ENCODE peak calls at places on chromosomes 7 and 10, in five cellular contexts. V is fibroblast of the aortic adventitia; R is neural crest cell; Z is CD4-positive, alpha-beta T cell; K is AG09309. C is an unnamed sample.

GRCh38 chr10:50990568-50991495 is 83.5 kb upstream of the PRKG1 start:
- DNase-seq in Z (no peak), K (peak), V (peak), R (no peak), C (peak)

GRCh38 chr10:43234471-43235041 is 32.3 kb downstream of the RASGEF1A start:
- DNase-seq in R (no peak), V (no peak), Z (no peak), K (no peak), C (no peak)

GRCh38 chr10:13328588-13328987 is 19.5 kb downstream of the SEPHS1 start:
- DNase-seq in K (no peak), R (no peak), V (no peak), Z (no peak), C (no peak)

GRCh38 chr10:101291254-101292193 is 62.3 kb upstream of the LBX1 start:
- DNase-seq in Z (peak), K (no peak), R (peak), V (no peak), C (peak)

GRCh38 chr10:122530177-122530576 is 30.4 kb upstream of the DMBT1 start:
- DNase-seq in K (no peak), V (no peak), R (no peak), Z (no peak), C (peak)

GRCh38 chr10:115572740-115573455 is 479.7 kb downstream of the ATRNL1 start:
- DNase-seq in V (no peak), Z (no peak), R (no peak), K (no peak), C (no peak)

GRCh38 chr7:24401628-24402593 is 117.9 kb downstream of the NPY start:
- DNase-seq in V (peak), Z (no peak), K (no peak), R (no peak), C (peak)

GRCh38 chr7:1242601-1243289 is 10.1 kb downstream of the UNCX start:
- DNase-seq in Z (no peak), V (no peak), R (no peak), K (no peak), C (no peak)

GRCh38 chr7:41130596-41131236 is 572.2 kb downstream of the INHBA start:
- DNase-seq in R (no peak), V (no peak), Z (no peak), K (no peak), C (no peak)

GRCh38 chr7:131625817-131626372 is 69.5 kb upstream of the PODXL start:
- DNase-seq in R (peak), Z (no peak), K (peak), V (peak), C (peak)

GRCh38 chr10:132280646-132281074 is 27.1 kb downstream of the STK32C start:
- DNase-seq in Z (no peak), V (no peak), K (no peak), R (no peak), C (no peak)

GRCh38 chr7:115707236-115707635 is 323.3 kb downstream of the TFEC start:
- DNase-seq in V (peak), Z (no peak), R (no peak), K (no peak), C (peak)

GRCh38 chr10:129613377-129613980 is 146.4 kb downstream of the MGMT start:
- DNase-seq in K (no peak), R (no peak), Z (no peak), V (no peak), C (no peak)

GRCh38 chr7:108805808-108806397 is 236.2 kb downstream of the DNAJB9 start:
- DNase-seq in K (peak), V (peak), Z (no peak), R (no peak), C (peak)

GRCh38 chr7:155950898-155951553 is 138.8 kb upstream of the SHH start:
- DNase-seq in Z (no peak), V (no peak), K (no peak), R (no peak), C (no peak)

GRCh38 chr7:44196450-44196872 is 4.3 kb upstream of the YKT6 start:
- DNase-seq in Z (no peak), V (peak), K (peak), R (peak), C (peak)

GRCh38 chr10:51214897-51215227 is 140.6 kb downstream of the PRKG1 start:
- DNase-seq in R (no peak), K (no peak), V (no peak), Z (no peak), C (no peak)

GRCh38 chr7:23062452-23062851 is 43.1 kb upstream of the KLHL7 start:
- DNase-seq in R (no peak), K (no peak), Z (no peak), V (peak), C (peak)

GRCh38 chr10:43843331-43844101 is 194.8 kb upstream of the ZNF32 start:
- DNase-seq in V (peak), R (no peak), K (no peak), Z (no peak), C (peak)

GRCh38 chr10:66931340-66931948 is 5.6 kb downstream of the LRRTM3 start:
- DNase-seq in R (peak), K (peak), V (peak), Z (no peak), C (peak)

GRCh38 chr7:79877874-79878465 is 256.7 kb upstream of the GNAI1 start:
- DNase-seq in K (no peak), R (no peak), Z (no peak), V (no peak), C (no peak)

GRCh38 chr7:30164567-30164966 is 29.8 kb downstream of the MTURN start:
- DNase-seq in R (no peak), V (peak), Z (no peak), K (no peak), C (peak)

GRCh38 chr10:7488418-7488829 is 77.6 kb upstream of the SFMBT2 start:
- DNase-seq in Z (no peak), V (no peak), R (no peak), K (no peak), C (peak)

GRCh38 chr7:30900053-30900452 is 11.6 kb upstream of the AQP1 start:
- DNase-seq in Z (no peak), K (no peak), R (no peak), V (no peak), C (no peak)

GRCh38 chr7:46600340-46600739 is 679.3 kb upstream of the IGFBP3 start:
- DNase-seq in Z (no peak), K (peak), V (peak), R (no peak), C (peak)

GRCh38 chr10:76285012-76285411 is 853.6 kb downstream of the LRMDA start:
- DNase-seq in K (peak), R (no peak), Z (no peak), V (peak), C (peak)

GRCh38 chr7:8638076-8638475 is 204.7 kb downstream of the NXPH1 start:
- DNase-seq in K (no peak), V (no peak), Z (no peak), R (no peak), C (no peak)

GRCh38 chr7:96800824-96801223 is 91.2 kb upstream of the SEM1 start:
- DNase-seq in Z (no peak), V (no peak), R (no peak), K (no peak), C (no peak)

GRCh38 chr10:95873139-95873538 is 34.6 kb upstream of the CC2D2B start:
- DNase-seq in Z (no peak), K (no peak), R (no peak), V (no peak), C (no peak)

GRCh38 chr10:3763035-3763456 is 22.0 kb downstream of the KLF6 start:
- DNase-seq in V (no peak), Z (no peak), R (no peak), K (no peak), C (peak)

DNA sequence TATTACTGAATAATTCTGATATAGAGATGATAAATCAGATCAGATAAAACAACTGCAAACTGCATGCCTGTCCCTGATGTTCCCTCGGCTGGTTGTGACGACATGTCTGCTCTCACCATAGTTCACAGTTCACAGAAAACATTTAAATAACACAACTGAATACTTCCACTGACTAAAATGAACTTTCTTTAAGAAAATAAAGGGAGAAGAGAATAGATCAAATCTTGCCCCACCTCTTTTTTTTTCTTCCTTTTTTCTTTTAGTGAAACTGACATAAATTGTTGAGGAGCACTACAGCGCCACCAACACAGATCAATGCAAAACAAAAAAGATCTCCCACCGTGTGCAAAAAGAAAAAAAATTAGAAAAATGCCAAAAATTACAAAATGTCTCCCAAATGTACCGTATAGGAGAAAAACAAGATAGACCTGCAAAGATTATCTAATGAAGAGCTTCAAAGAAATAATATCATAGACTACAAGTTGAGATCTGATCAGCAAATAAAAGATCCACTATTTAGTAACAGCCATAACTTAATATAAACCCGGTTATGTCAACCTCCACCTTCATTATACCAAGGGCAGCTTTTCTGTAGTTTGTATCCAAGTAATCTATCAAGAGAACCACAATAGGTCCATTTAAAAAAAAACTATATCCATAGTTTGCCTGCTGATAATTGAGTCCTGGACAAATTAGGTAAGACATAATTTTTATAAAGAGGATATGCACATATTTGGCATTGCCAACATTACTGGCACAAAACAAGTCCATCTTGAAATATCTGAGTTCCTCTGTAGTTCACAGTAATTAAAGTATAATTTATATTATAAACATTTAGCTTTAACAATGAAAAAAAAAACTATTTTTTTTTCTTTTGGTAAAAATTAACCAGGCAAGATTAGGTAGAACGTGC is 30.8 kb upstream of the EPC1 start:
- DNase-seq in K (no peak), Z (no peak), R (no peak), V (peak), C (peak)
- TF ChIP-seq CTCF in K (peak), Z (peak), R (peak), V (peak), C (peak)

DNA sequence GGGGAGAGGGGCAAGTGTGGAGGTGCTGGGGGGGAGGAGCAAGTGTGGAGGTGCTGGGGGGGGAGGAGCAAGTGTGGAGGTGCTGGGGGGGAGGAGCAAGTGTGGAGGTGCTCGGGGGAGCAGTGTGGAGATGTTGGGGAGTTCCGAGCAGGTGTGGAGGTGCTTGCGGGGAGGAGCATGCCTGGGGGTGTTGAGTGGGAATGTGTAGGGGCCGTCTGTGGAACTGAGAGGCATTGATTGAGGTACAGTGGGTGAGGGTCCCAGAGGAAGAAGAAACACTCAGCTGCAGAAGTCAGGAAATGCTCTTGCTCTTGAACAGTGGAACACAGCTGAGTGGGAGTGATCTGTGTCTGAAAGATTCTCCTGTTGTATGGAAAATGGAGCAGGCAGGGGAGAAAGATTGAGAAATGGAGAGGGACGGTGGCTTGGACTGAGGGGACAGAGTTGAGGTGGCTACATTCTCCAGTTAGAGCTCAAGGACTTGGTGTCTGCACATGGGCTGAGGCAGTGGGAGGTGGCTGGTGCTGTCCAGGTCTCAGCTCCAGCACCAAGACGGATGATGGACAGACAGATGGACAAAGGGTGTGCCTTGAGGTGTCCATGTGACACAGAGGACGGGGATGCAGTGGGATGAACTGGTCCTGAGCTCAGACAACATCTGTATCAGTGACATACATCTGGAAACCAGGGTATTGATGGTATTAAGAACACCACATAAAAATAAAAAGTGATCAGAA is 25.2 kb upstream of the NCAPG2 start:
- DNase-seq in V (no peak), K (no peak), R (no peak), Z (no peak), C (no peak)
- TF ChIP-seq CTCF in V (no peak), K (no peak), R (no peak), Z (no peak), C (no peak)

DNA sequence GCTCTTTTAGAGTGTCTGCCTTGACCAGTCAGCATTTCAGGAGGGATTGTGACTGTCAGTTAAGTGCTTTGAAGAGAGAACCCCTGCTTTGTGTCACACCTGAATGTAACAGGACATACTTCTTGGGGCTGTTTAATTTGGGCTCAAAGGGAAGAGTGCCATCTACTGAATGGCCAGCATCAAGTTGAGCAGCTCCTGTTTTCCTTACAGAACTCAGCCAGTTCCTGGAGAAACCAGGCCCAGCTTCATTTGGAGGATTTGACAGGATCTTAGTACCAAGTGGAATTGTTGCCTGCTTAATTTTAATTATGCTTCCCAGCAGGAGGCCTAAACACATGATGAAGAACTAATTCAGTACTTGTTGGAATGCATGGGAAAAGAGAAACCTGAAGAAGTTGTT is 8.3 kb downstream of the ADD3 start:
- DNase-seq in K (no peak), V (peak), R (no peak), Z (no peak), C (no peak)
- TF ChIP-seq CTCF in K (peak), V (peak), R (no peak), Z (peak), C (peak)

GRCh38 chr7:5470721-5471311 is 47.2 kb upstream of the TNRC18 start:
- DNase-seq in K (no peak), R (no peak), Z (no peak), V (no peak), C (no peak)
- TF ChIP-seq CTCF in K (no peak), R (no peak), Z (no peak), V (no peak), C (no peak)

GRCh38 chr10:119667562-119668328 is 16.6 kb downstream of the BAG3 start:
- DNase-seq in R (peak), Z (no peak), V (peak), K (peak), C (peak)
- TF ChIP-seq CTCF in R (no peak), Z (no peak), V (peak), K (peak), C (peak)

GRCh38 chr7:90209776-90210175 is 1.8 kb upstream of the STEAP2 start:
- DNase-seq in R (no peak), K (no peak), Z (no peak), V (peak), C (peak)

GRCh38 chr7:90210925-90211324 is 615 bp upstream of the STEAP2 start:
- DNase-seq in V (no peak), R (no peak), Z (no peak), K (no peak), C (no peak)

GRCh38 chr7:90210475-90210874 is 1.1 kb upstream of the STEAP2 start:
- DNase-seq in K (no peak), Z (no peak), R (no peak), V (no peak), C (no peak)

GRCh38 chr7:90212149-90212495 is 582 bp downstream of the STEAP2 start:
- DNase-seq in R (no peak), K (no peak), V (peak), Z (no peak), C (no peak)

DNA sequence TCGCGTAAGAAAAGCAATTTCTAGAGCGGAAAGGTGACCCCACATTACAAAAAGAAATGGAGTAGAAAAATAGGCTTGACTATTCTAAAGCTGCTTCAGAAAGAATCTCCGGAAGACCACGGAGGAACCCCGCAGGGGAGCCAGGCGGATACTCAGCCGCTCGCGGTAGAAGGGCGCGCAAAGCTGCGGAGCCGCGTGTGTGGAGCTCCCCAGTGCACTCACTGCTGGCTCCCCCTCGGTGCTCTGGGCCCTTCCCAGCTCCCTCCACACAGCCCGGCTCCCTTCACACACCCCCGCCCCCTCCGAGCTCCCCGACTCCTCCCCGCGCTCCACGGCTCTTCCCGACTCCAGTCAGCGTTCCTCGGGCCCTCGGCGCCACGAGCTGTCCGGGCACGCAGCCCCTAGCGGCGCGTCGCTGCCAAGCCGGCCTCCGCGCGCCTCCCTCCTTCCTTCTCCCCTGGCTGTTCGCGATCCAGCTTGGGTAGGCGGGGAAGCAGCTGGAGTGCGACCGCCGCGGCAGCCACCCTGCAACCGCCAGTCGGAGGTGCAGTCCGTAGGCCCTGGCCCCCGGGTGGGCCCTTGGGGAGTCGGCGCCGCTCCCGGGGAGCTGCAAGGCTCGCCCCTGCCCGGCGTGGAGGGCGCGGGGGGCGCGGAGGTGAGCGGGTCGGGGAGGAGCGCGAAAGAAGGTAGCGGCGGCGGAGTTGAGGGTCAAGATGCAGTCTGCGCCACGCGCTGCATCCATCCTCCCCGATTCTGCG is at the start of gene STEAP2:
- DNase-seq in Z (no peak), K (peak), V (peak), R (peak), C (peak)
- TF ChIP-seq CTCF in Z (no peak), K (peak), V (peak), R (peak), C (peak)

GRCh38 chr7:82742163-82742562 is 298.6 kb upstream of the CACNA2D1 start:
- DNase-seq in K (no peak), Z (no peak), V (no peak), R (no peak), C (no peak)

GRCh38 chr7:82741493-82741892 is 297.9 kb upstream of the CACNA2D1 start:
- DNase-seq in R (no peak), V (no peak), Z (no peak), K (no peak), C (no peak)

GRCh38 chr7:82736633-82737032 is 293.1 kb upstream of the CACNA2D1 start:
- DNase-seq in V (no peak), R (no peak), K (no peak), Z (no peak), C (no peak)

GRCh38 chr7:82745117-82745516 is 301.5 kb upstream of the CACNA2D1 start:
- DNase-seq in R (no peak), K (no peak), V (peak), Z (no peak), C (no peak)

DNA sequence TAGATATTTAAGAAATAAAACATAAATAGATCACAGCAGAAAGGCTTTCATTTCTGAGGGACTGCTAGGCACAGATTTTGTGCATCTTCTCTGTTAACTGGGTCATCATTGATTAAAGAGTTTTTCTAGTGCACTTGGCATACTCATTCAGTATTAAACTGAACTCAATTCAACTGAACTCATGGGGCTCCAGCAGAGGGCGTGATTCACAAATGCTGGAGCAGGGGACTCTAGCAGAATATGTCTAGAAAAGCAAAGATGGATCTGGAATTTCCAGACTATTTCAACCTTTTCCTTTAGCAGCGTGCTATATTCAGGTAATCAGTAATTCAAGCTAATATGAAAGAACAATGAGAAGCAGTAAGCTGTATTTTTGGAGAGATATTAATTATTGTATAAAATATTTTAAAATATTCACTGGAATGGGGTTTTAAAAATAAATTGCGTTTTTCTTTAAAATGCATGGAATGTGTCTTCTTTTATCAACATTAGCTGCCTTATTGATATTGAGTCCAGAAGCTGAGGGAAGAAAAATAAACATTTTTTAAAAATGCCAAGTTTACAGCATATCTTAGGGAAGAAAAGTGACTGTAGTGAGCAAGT is 296.8 kb upstream of the CACNA2D1 start:
- DNase-seq in R (peak), K (no peak), Z (no peak), V (peak), C (peak)
- TF ChIP-seq CTCF in R (peak), K (peak), Z (no peak), V (peak), C (peak)

C was measured in cardiac fibroblast.